ENCODE peak calls at places on chromosomes 6 and 20, in nine cellular contexts. D, G, M, J, R, Z, X, H and P are unnamed samples.

GRCh38 chr6:125858427-125859320 is 67.9 kb downstream of the NCOA7 start:
- DNase-seq in D (peak; percentile 83), G (peak; percentile 73), M (peak; percentile 72), J (peak; percentile 85), R (peak; percentile 33), Z (peak; percentile 42), X (peak; percentile 87), H (peak; percentile 73), P (peak; percentile 92)

GRCh38 chr6:108719477-108719876 is 128.7 kb upstream of the ARMC2 start:
- DNase-seq in D (no peak), G (no peak), M (no peak), J (no peak), R (no peak), Z (no peak), X (no peak), H (no peak), P (no peak)

GRCh38 chr6:99446076-99446475 is 21.0 kb upstream of the PNISR start:
- DNase-seq in D (no peak), G (no peak), M (no peak), J (no peak), R (no peak), Z (no peak), X (no peak), H (no peak), P (no peak)

GRCh38 chr6:54892831-54893230 is 46.3 kb downstream of the FAM83B start:
- DNase-seq in D (peak; percentile 7), G (peak; percentile 69), M (no peak), J (peak; percentile 97), R (no peak), Z (peak; percentile 45), X (no peak), H (peak; percentile 99), P (no peak)

GRCh38 chr20:44287272-44288097 is 23.5 kb downstream of the FITM2 start:
- DNase-seq in D (no peak), G (no peak), M (peak; percentile 66), J (no peak), R (no peak), Z (no peak), X (no peak), H (no peak), P (no peak)

GRCh38 chr20:15682690-15683089 is 890.6 kb downstream of the KIF16B start:
- DNase-seq in D (peak; percentile 40), G (peak; percentile 2), M (no peak), J (peak; percentile 60), R (no peak), Z (no peak), X (no peak), H (no peak), P (no peak)

GRCh38 chr20:51767018-51767866 is 948 bp downstream of the ATP9A start:
- DNase-seq in D (peak; percentile 51), G (peak; percentile 61), M (peak; percentile 94), J (peak; percentile 97), R (peak; percentile 90), Z (peak; percentile 85), X (peak; percentile 95), H (peak; percentile 80), P (peak; percentile 96)

GRCh38 chr6:108093781-108094180 is 19.2 kb upstream of the OSTM1 start:
- DNase-seq in D (no peak), G (no peak), M (no peak), J (no peak), R (no peak), Z (no peak), X (no peak), H (no peak), P (no peak)

GRCh38 chr6:87274660-87275273 is 47.6 kb upstream of the SMIM8 start:
- DNase-seq in D (peak; percentile 71), G (peak; percentile 84), M (no peak), J (no peak), R (no peak), Z (no peak), X (no peak), H (no peak), P (no peak)

GRCh38 chr20:62516345-62516744 is 40.5 kb upstream of the GATA5 start:
- DNase-seq in D (no peak), G (no peak), M (no peak), J (peak; percentile 61), R (no peak), Z (no peak), X (peak; percentile 71), H (no peak), P (peak; percentile 82)

GRCh38 chr20:32820000-32820697 is 395 bp downstream of the MAPRE1 start:
- DNase-seq in D (peak; percentile 82), G (peak; percentile 83), M (peak; percentile 74), J (peak; percentile 71), R (peak; percentile 93), Z (peak; percentile 15), X (peak; percentile 92), H (no peak), P (peak; percentile 95)

GRCh38 chr6:35248300-35248699 is 11.2 kb upstream of the ZNF76 start:
- DNase-seq in D (no peak), G (peak; percentile 34), M (no peak), J (no peak), R (no peak), Z (no peak), X (no peak), H (no peak), P (no peak)

GRCh38 chr6:7540595-7540994 is 876 bp upstream of the DSP start:
- DNase-seq in D (peak; percentile 33), G (peak; percentile 67), M (no peak), J (no peak), R (peak; percentile 19), Z (no peak), X (peak; percentile 52), H (no peak), P (peak; percentile 76)

GRCh38 chr6:163679753-163680152 is 265.2 kb downstream of the QKI start:
- DNase-seq in D (no peak), G (no peak), M (no peak), J (no peak), R (no peak), Z (no peak), X (no peak), H (no peak), P (no peak)

GRCh38 chr20:58639182-58640146 is 11.6 kb upstream of the STX16 start:
- DNase-seq in D (no peak), G (no peak), M (no peak), J (no peak), R (no peak), Z (no peak), X (no peak), H (no peak), P (no peak)

GRCh38 chr6:35736293-35736894 is 438 bp upstream of the ARMC12 start:
- DNase-seq in D (peak; percentile 89), G (peak; percentile 53), M (peak; percentile 91), J (peak; percentile 81), R (peak; percentile 81), Z (no peak), X (peak; percentile 79), H (peak; percentile 49), P (peak; percentile 94)

GRCh38 chr6:68252632-68253031 is 382.4 kb upstream of the ADGRB3 start:
- DNase-seq in D (no peak), G (no peak), M (no peak), J (no peak), R (no peak), Z (no peak), X (no peak), H (no peak), P (no peak)
- H3K9ac ChIP-seq in D (no peak overlapping the region), G (no peak overlapping the region), M (no peak overlapping the region), J (no peak overlapping the region), R (no peak overlapping the region), Z (no peak overlapping the region), X (no peak overlapping the region), H (no peak overlapping the region), P (no peak overlapping the region)

GRCh38 chr20:33994624-33994913 is 858 bp downstream of the RALY start:
- DNase-seq in D (no peak), G (no peak), M (no peak), J (no peak), R (no peak), Z (no peak), X (no peak), H (no peak), P (no peak)
- H3K4me1 ChIP-seq in D (peaks cover 26% of the 10 kb centered on the region), G (peaks cover 19% of the 10 kb centered on the region), M (peaks cover 25% of the 10 kb centered on the region), J (peaks cover 20% of the 10 kb centered on the region), R (peaks cover 21% of the 10 kb centered on the region), Z (peaks cover 11% of the 10 kb centered on the region), X (peaks cover 8% of the 10 kb centered on the region), H (peaks cover 20% of the 10 kb centered on the region), P (no peaks in the 10 kb centered on the region)

GRCh38 chr20:10429443-10429981 is 4.5 kb downstream of the MKKS start:
- DNase-seq in D (no peak), G (no peak), M (peak; percentile 53), J (no peak), R (no peak), Z (no peak), X (no peak), H (no peak), P (no peak)
- H3K9ac ChIP-seq in D (no peak overlapping the region), G (no peak overlapping the region), M (no peak overlapping the region), J (no peak overlapping the region), R (no peak overlapping the region), Z (no peak overlapping the region), X (no peak overlapping the region), H (no peak overlapping the region), P (no peak overlapping the region)

GRCh38 chr20:9518776-9519175 is 4.4 kb downstream of the LAMP5 start:
- DNase-seq in D (no peak), G (no peak), M (no peak), J (no peak), R (no peak), Z (no peak), X (peak; percentile 75), H (no peak), P (peak; percentile 86)

GRCh38 chr20:9515211-9515580 is 806 bp downstream of the LAMP5 start:
- DNase-seq in D (peak; percentile 24), G (no peak), M (no peak), J (no peak), R (peak; percentile 54), Z (no peak), X (no peak), H (no peak), P (no peak)

GRCh38 chr20:9515761-9516657 is 1.6 kb downstream of the LAMP5 start:
- DNase-seq in D (no peak), G (no peak), M (no peak), J (peak; percentile 26), R (peak; percentile 76), Z (peak; percentile 10), X (peak; percentile 60), H (no peak), P (peak; percentile 79)

GRCh38 chr20:9516658-9516987 is 2.2 kb downstream of the LAMP5 start:
- DNase-seq in D (no peak), G (no peak), M (no peak), J (no peak), R (no peak), Z (no peak), X (no peak), H (no peak), P (no peak)

DNA sequence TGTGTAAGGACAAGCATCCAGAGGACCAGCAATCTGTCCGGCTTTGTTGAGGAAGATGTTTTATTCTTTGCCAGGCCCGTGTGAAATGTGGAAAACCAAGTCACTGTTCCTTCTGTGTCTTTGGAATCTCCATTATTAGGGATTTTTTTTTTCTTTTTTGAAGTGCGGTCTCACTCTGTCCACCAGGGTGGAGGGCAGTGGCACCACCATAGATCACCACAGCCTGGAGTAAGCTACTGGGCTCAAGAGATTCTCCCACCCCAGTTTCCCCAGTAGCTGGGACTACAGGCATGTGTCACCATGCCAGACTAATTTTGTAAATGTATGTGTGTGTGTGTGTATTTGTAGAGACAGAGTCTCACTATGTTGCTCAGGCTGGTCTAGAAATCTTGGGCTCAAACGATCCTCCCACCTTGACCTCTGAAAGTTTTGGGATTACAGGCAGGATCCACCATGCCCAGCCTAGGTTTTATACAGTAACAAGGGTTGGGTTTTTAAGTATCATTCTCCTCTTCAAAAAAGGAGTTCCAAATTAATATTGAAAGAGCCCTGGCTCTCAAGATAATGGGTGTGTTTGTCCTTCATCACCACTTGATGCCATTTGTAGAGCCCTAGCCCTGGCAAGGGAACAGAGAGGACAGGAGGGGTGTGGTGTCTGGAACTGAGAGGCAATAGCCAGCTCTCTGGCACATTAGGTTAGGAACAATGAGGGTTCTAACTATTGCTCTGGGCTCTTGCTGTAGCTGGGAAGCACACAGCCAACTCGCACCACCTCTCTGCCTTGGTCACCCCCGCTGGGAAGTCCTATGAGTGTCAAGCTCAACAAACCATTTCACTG is 3.1 kb downstream of the LAMP5 start:
- DNase-seq in D (no peak), G (no peak), M (no peak), J (no peak), R (no peak), Z (no peak), X (no peak), H (no peak), P (no peak)
- H3K4me1 ChIP-seq in D (peaks cover 8% of the 10 kb centered on the region), G (no peaks in the 10 kb centered on the region), M (no peaks in the 10 kb centered on the region), J (peaks cover 4% of the 10 kb centered on the region), R (no peaks in the 10 kb centered on the region), Z (peaks cover 2% of the 10 kb centered on the region), X (peaks cover 11% of the 10 kb centered on the region), H (peaks cover 9% of the 10 kb centered on the region), P (peaks cover 11% of the 10 kb centered on the region)